ENCODE peak calls at places on chromosomes 3 and 15, in seven cellular contexts. One of them, this sample, is unnamed.

GRCh38 chr3:16474920-16475319 is 38.6 kb downstream of the RFTN1 start:
- DNase-seq in stomach: no peak
- DNase-seq in esophagus muscularis mucosa: no peak
- DNase-seq in ascending aorta: no peak
- DNase-seq in AG04449: no peak
- DNase-seq in cardiac muscle cell: no peak
- DNase-seq in endothelial cell: no peak
- DNase-seq in this sample: no peak

GRCh38 chr3:47536221-47536891 is 22.8 kb upstream of the ELP6 start:
- DNase-seq in stomach: no peak
- DNase-seq in esophagus muscularis mucosa: no peak
- DNase-seq in ascending aorta: no peak
- DNase-seq in AG04449: no peak
- DNase-seq in cardiac muscle cell: no peak
- DNase-seq in endothelial cell: no peak
- DNase-seq in this sample: peak; percentile 66

GRCh38 chr3:71144525-71145253 is 438.8 kb downstream of the FOXP1 start:
- DNase-seq in stomach: no peak
- DNase-seq in esophagus muscularis mucosa: no peak
- DNase-seq in ascending aorta: no peak
- DNase-seq in AG04449: no peak
- DNase-seq in cardiac muscle cell: no peak
- DNase-seq in endothelial cell: no peak
- DNase-seq in this sample: no peak

GRCh38 chr3:152205097-152205593 is 63.6 kb upstream of the MBNL1 start:
- DNase-seq in stomach: no peak
- DNase-seq in esophagus muscularis mucosa: no peak
- DNase-seq in ascending aorta: no peak
- DNase-seq in AG04449: no peak
- DNase-seq in cardiac muscle cell: no peak
- DNase-seq in endothelial cell: no peak
- DNase-seq in this sample: no peak

GRCh38 chr15:70892912-70893560 is 410 bp downstream of the LRRC49 start:
- DNase-seq in stomach: no peak
- DNase-seq in esophagus muscularis mucosa: no peak
- DNase-seq in ascending aorta: peak; percentile 64
- DNase-seq in AG04449: no peak
- DNase-seq in cardiac muscle cell: peak; percentile 57
- DNase-seq in endothelial cell: peak; percentile 10
- DNase-seq in this sample: no peak

GRCh38 chr3:127457094-127457475 is 133.4 kb downstream of the TPRA1 start:
- DNase-seq in stomach: peak; percentile 66
- DNase-seq in esophagus muscularis mucosa: no peak
- DNase-seq in ascending aorta: peak; percentile 67
- DNase-seq in AG04449: no peak
- DNase-seq in cardiac muscle cell: peak; percentile 50
- DNase-seq in endothelial cell: peak; percentile 51
- DNase-seq in this sample: peak; percentile 78

GRCh38 chr15:55526559-55527036 is 18.6 kb upstream of the DNAAF4 start:
- DNase-seq in stomach: no peak
- DNase-seq in esophagus muscularis mucosa: no peak
- DNase-seq in ascending aorta: no peak
- DNase-seq in AG04449: no peak
- DNase-seq in cardiac muscle cell: peak; percentile 64
- DNase-seq in endothelial cell: no peak
- DNase-seq in this sample: no peak

GRCh38 chr3:11172136-11172670 is 17.9 kb downstream of the HRH1 start:
- DNase-seq in stomach: no peak
- DNase-seq in esophagus muscularis mucosa: no peak
- DNase-seq in ascending aorta: no peak
- DNase-seq in AG04449: no peak
- DNase-seq in cardiac muscle cell: no peak
- DNase-seq in endothelial cell: no peak
- DNase-seq in this sample: no peak

GRCh38 chr15:24955549-24955929 is 752 bp downstream of the SNRPN start:
- DNase-seq in stomach: no peak
- DNase-seq in esophagus muscularis mucosa: no peak
- DNase-seq in ascending aorta: peak; percentile 66
- DNase-seq in AG04449: no peak
- DNase-seq in cardiac muscle cell: no peak
- DNase-seq in endothelial cell: no peak
- DNase-seq in this sample: no peak

GRCh38 chr3:171806200-171807128 is 3.8 kb downstream of the PLD1 start:
- DNase-seq in stomach: no peak
- DNase-seq in esophagus muscularis mucosa: no peak
- DNase-seq in ascending aorta: no peak
- DNase-seq in AG04449: peak; percentile 83
- DNase-seq in cardiac muscle cell: no peak
- DNase-seq in endothelial cell: no peak
- DNase-seq in this sample: no peak

GRCh38 chr3:101720851-101721649 is 3.4 kb upstream of the CEP97 start:
- DNase-seq in stomach: no peak
- DNase-seq in esophagus muscularis mucosa: no peak
- DNase-seq in ascending aorta: no peak
- DNase-seq in AG04449: peak; percentile 9
- DNase-seq in cardiac muscle cell: no peak
- DNase-seq in endothelial cell: no peak
- DNase-seq in this sample: no peak

GRCh38 chr3:32373844-32374243 is 17.8 kb upstream of the CMTM7 start:
- DNase-seq in stomach: no peak
- DNase-seq in esophagus muscularis mucosa: no peak
- DNase-seq in ascending aorta: no peak
- DNase-seq in AG04449: no peak
- DNase-seq in cardiac muscle cell: no peak
- DNase-seq in endothelial cell: no peak
- DNase-seq in this sample: no peak

GRCh38 chr15:35626531-35626930 is 80.6 kb upstream of the DPH6 start:
- DNase-seq in stomach: no peak
- DNase-seq in esophagus muscularis mucosa: no peak
- DNase-seq in ascending aorta: no peak
- DNase-seq in AG04449: no peak
- DNase-seq in cardiac muscle cell: no peak
- DNase-seq in endothelial cell: no peak
- DNase-seq in this sample: no peak

GRCh38 chr15:33907326-33907725 is 61.0 kb upstream of the CHRM5 start:
- DNase-seq in stomach: no peak
- DNase-seq in esophagus muscularis mucosa: no peak
- DNase-seq in ascending aorta: no peak
- DNase-seq in AG04449: no peak
- DNase-seq in cardiac muscle cell: no peak
- DNase-seq in endothelial cell: no peak
- DNase-seq in this sample: no peak

GRCh38 chr3:25583343-25583742 is 81.4 kb downstream of the TOP2B start:
- DNase-seq in stomach: no peak
- DNase-seq in esophagus muscularis mucosa: peak; percentile 70
- DNase-seq in ascending aorta: no peak
- DNase-seq in AG04449: no peak
- DNase-seq in cardiac muscle cell: no peak
- DNase-seq in endothelial cell: no peak
- DNase-seq in this sample: no peak

GRCh38 chr3:166052440-166052839 is 215.2 kb upstream of the BCHE start:
- DNase-seq in stomach: no peak
- DNase-seq in esophagus muscularis mucosa: no peak
- DNase-seq in ascending aorta: no peak
- DNase-seq in AG04449: no peak
- DNase-seq in cardiac muscle cell: no peak
- DNase-seq in endothelial cell: no peak
- DNase-seq in this sample: no peak

GRCh38 chr3:73473578-73474448 is 150.9 kb downstream of the PDZRN3 start:
- DNase-seq in stomach: no peak
- DNase-seq in esophagus muscularis mucosa: no peak
- DNase-seq in ascending aorta: no peak
- DNase-seq in AG04449: no peak
- DNase-seq in cardiac muscle cell: no peak
- DNase-seq in endothelial cell: no peak
- DNase-seq in this sample: no peak

GRCh38 chr3:299590-300301 is 103.2 kb downstream of the CHL1 start:
- DNase-seq in stomach: no peak
- DNase-seq in esophagus muscularis mucosa: no peak
- DNase-seq in ascending aorta: no peak
- DNase-seq in AG04449: no peak
- DNase-seq in cardiac muscle cell: no peak
- DNase-seq in endothelial cell: no peak
- DNase-seq in this sample: no peak

GRCh38 chr15:57237282-57237642 is 139.0 kb upstream of the CGNL1 start:
- DNase-seq in stomach: no peak
- DNase-seq in esophagus muscularis mucosa: no peak
- DNase-seq in ascending aorta: no peak
- DNase-seq in AG04449: no peak
- DNase-seq in cardiac muscle cell: no peak
- DNase-seq in endothelial cell: no peak
- DNase-seq in this sample: no peak

GRCh38 chr3:59290358-59290757 is 240.5 kb upstream of the CFAP20DC start:
- DNase-seq in stomach: no peak
- DNase-seq in esophagus muscularis mucosa: no peak
- DNase-seq in ascending aorta: no peak
- DNase-seq in AG04449: no peak
- DNase-seq in cardiac muscle cell: no peak
- DNase-seq in endothelial cell: no peak
- DNase-seq in this sample: no peak

GRCh38 chr3:98180311-98180710 is 13.8 kb downstream of the OR5H15 start:
- DNase-seq in stomach: no peak
- DNase-seq in esophagus muscularis mucosa: no peak
- DNase-seq in ascending aorta: no peak
- DNase-seq in AG04449: no peak
- DNase-seq in cardiac muscle cell: no peak
- DNase-seq in endothelial cell: no peak
- DNase-seq in this sample: no peak

GRCh38 chr15:52144656-52145055 is 32.1 kb upstream of the BCL2L10 start:
- DNase-seq in stomach: no peak
- DNase-seq in esophagus muscularis mucosa: no peak
- DNase-seq in ascending aorta: no peak
- DNase-seq in AG04449: no peak
- DNase-seq in cardiac muscle cell: no peak
- DNase-seq in endothelial cell: no peak
- DNase-seq in this sample: no peak

GRCh38 chr3:189184566-189184965 is 12.8 kb downstream of the TPRG1 start:
- DNase-seq in stomach: no peak
- DNase-seq in esophagus muscularis mucosa: no peak
- DNase-seq in ascending aorta: no peak
- DNase-seq in AG04449: no peak
- DNase-seq in cardiac muscle cell: no peak
- DNase-seq in endothelial cell: no peak
- DNase-seq in this sample: no peak

GRCh38 chr15:37138586-37138985 is 38.2 kb upstream of the MEIS2 start:
- DNase-seq in stomach: no peak
- DNase-seq in esophagus muscularis mucosa: no peak
- DNase-seq in ascending aorta: no peak
- DNase-seq in AG04449: no peak
- DNase-seq in cardiac muscle cell: no peak
- DNase-seq in endothelial cell: no peak
- DNase-seq in this sample: no peak

GRCh38 chr3:171687064-171687463 is 123.2 kb downstream of the PLD1 start:
- DNase-seq in stomach: no peak
- DNase-seq in esophagus muscularis mucosa: no peak
- DNase-seq in ascending aorta: no peak
- DNase-seq in AG04449: no peak
- DNase-seq in cardiac muscle cell: no peak
- DNase-seq in endothelial cell: no peak
- DNase-seq in this sample: no peak

GRCh38 chr15:44317423-44317822 is 28.9 kb downstream of the GOLM2 start:
- DNase-seq in stomach: no peak
- DNase-seq in esophagus muscularis mucosa: no peak
- DNase-seq in ascending aorta: no peak
- DNase-seq in AG04449: no peak
- DNase-seq in cardiac muscle cell: no peak
- DNase-seq in endothelial cell: no peak
- DNase-seq in this sample: no peak

GRCh38 chr15:44314512-44314911 is 26.0 kb downstream of the GOLM2 start:
- DNase-seq in stomach: no peak
- DNase-seq in esophagus muscularis mucosa: no peak
- DNase-seq in ascending aorta: no peak
- DNase-seq in AG04449: no peak
- DNase-seq in cardiac muscle cell: no peak
- DNase-seq in endothelial cell: no peak
- DNase-seq in this sample: no peak

GRCh38 chr15:44315164-44315563 is 26.6 kb downstream of the GOLM2 start:
- DNase-seq in stomach: no peak
- DNase-seq in esophagus muscularis mucosa: no peak
- DNase-seq in ascending aorta: no peak
- DNase-seq in AG04449: no peak
- DNase-seq in cardiac muscle cell: no peak
- DNase-seq in endothelial cell: no peak
- DNase-seq in this sample: no peak

GRCh38 chr15:44315773-44316465 is 27.4 kb downstream of the GOLM2 start:
- DNase-seq in stomach: no peak
- DNase-seq in esophagus muscularis mucosa: no peak
- DNase-seq in ascending aorta: no peak
- DNase-seq in AG04449: no peak
- DNase-seq in cardiac muscle cell: no peak
- DNase-seq in endothelial cell: no peak
- DNase-seq in this sample: no peak

GRCh38 chr15:44319385-44319784 is 30.9 kb downstream of the GOLM2 start:
- DNase-seq in stomach: no peak
- DNase-seq in esophagus muscularis mucosa: no peak
- DNase-seq in ascending aorta: no peak
- DNase-seq in AG04449: no peak
- DNase-seq in cardiac muscle cell: no peak
- DNase-seq in endothelial cell: no peak
- DNase-seq in this sample: no peak
- TF ChIP-seq CTCF in stomach: no peak
- TF ChIP-seq CTCF in esophagus muscularis mucosa: no peak
- TF ChIP-seq CTCF in ascending aorta: no peak
- TF ChIP-seq CTCF in AG04449: no peak
- TF ChIP-seq CTCF in cardiac muscle cell: no peak
- TF ChIP-seq CTCF in endothelial cell: no peak
- TF ChIP-seq CTCF in this sample: no peak

DNA sequence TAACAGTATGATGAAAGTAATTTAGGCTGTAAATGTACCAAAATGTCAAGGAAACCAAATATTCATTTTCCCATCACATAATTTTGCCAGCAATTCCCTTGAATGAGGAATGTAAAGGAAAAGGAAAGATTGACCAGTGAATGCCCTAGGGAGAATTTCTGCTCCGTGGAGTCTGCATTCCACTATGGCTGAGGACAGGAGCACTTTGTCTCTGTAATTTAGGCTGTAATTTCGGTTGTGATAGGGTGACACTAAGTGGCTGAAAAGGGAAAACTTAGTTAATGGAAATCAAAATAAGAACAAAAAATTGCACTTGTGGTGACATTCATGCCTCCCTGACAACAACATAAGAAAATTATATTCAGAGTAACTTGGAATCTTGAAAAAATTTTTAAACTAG is 8.3 kb upstream of the TMEM207 start:
- DNase-seq in stomach: no peak
- DNase-seq in esophagus muscularis mucosa: no peak
- DNase-seq in ascending aorta: no peak
- DNase-seq in AG04449: no peak
- DNase-seq in cardiac muscle cell: peak; percentile 10
- DNase-seq in endothelial cell: no peak
- DNase-seq in this sample: no peak
- TF ChIP-seq CTCF in stomach: no peak
- TF ChIP-seq CTCF in esophagus muscularis mucosa: no peak
- TF ChIP-seq CTCF in ascending aorta: no peak
- TF ChIP-seq CTCF in AG04449: no peak
- TF ChIP-seq CTCF in cardiac muscle cell: no peak
- TF ChIP-seq CTCF in endothelial cell: no peak
- TF ChIP-seq CTCF in this sample: peak; percentile 69

GRCh38 chr3:160343132-160343531 is 55.9 kb downstream of the IFT80 start:
- DNase-seq in stomach: no peak
- DNase-seq in esophagus muscularis mucosa: no peak
- DNase-seq in ascending aorta: no peak
- DNase-seq in AG04449: no peak
- DNase-seq in cardiac muscle cell: peak; percentile 11
- DNase-seq in endothelial cell: no peak
- DNase-seq in this sample: no peak
- TF ChIP-seq CTCF in stomach: peak; percentile 27
- TF ChIP-seq CTCF in esophagus muscularis mucosa: peak; percentile 36
- TF ChIP-seq CTCF in ascending aorta: peak; percentile 36
- TF ChIP-seq CTCF in AG04449: no peak
- TF ChIP-seq CTCF in cardiac muscle cell: peak; percentile 34
- TF ChIP-seq CTCF in endothelial cell: peak; percentile 48
- TF ChIP-seq CTCF in this sample: peak; percentile 83

GRCh38 chr15:61112231-61112630 is 116.9 kb downstream of the RORA start:
- DNase-seq in stomach: no peak
- DNase-seq in esophagus muscularis mucosa: no peak
- DNase-seq in ascending aorta: no peak
- DNase-seq in AG04449: no peak
- DNase-seq in cardiac muscle cell: peak; percentile 15
- DNase-seq in endothelial cell: peak; percentile 46
- DNase-seq in this sample: no peak
- TF ChIP-seq CTCF in stomach: no peak
- TF ChIP-seq CTCF in esophagus muscularis mucosa: no peak
- TF ChIP-seq CTCF in ascending aorta: no peak
- TF ChIP-seq CTCF in AG04449: no peak
- TF ChIP-seq CTCF in cardiac muscle cell: no peak
- TF ChIP-seq CTCF in endothelial cell: peak; percentile 30
- TF ChIP-seq CTCF in this sample: no peak

This sample was measured in chondrocyte.